ENCODE peak calls at places on chromosomes 16 and 17, in seven cellular contexts. O is HT-29; Z is gastrocnemius medialis; I is CD4-positive, alpha-beta T cell; A is SHP77; X is Caco-2; L is activated effector memory CD4-positive, alpha-beta T cell treated with Interleukin-2 at 50 U/mL for 16 hours. Y is an unnamed sample.

GRCh38 chr16:89290887-89291286 is 73.4 kb downstream of the ZNF778 start:
- DNase-seq in O (no peak), Z (no peak), I (no peak), A (no peak), X (no peak), L (no peak), Y (no peak)

GRCh38 chr17:39073916-39074315 is 77.5 kb downstream of the PLXDC1 start:
- DNase-seq in O (no peak), Z (no peak), I (no peak), A (no peak), X (no peak), L (no peak), Y (no peak)

GRCh38 chr16:2006317-2006716 is 3.3 kb downstream of the ZNF598 start:
- DNase-seq in O (no peak), Z (no peak), I (no peak), A (no peak), X (no peak), L (no peak), Y (no peak)

GRCh38 chr17:10745231-10745630 is 15.4 kb upstream of the TMEM220 start:
- DNase-seq in O (no peak), Z (no peak), I (no peak), A (no peak), X (no peak), L (no peak), Y (no peak)

GRCh38 chr17:44097110-44097810 is 26.2 kb downstream of the HDAC5 start:
- DNase-seq in O (no peak), Z (peak), I (no peak), A (no peak), X (no peak), L (no peak), Y (no peak)

GRCh38 chr17:34269969-34270368 is at the start of gene CCL7:
- DNase-seq in O (no peak), Z (no peak), I (no peak), A (no peak), X (no peak), L (no peak), Y (no peak)

GRCh38 chr17:21029032-21029431 is 13.8 kb downstream of the USP22 start:
- DNase-seq in O (no peak), Z (peak), I (no peak), A (no peak), X (no peak), L (no peak), Y (no peak)

GRCh38 chr17:61303334-61304096 is 96.1 kb upstream of the TBX2 start:
- DNase-seq in O (no peak), Z (no peak), I (no peak), A (no peak), X (no peak), L (no peak), Y (peak)

GRCh38 chr16:30491744-30492308 is 19.3 kb downstream of the ITGAL start:
- DNase-seq in O (peak), Z (peak), I (no peak), A (no peak), X (no peak), L (no peak), Y (no peak)

GRCh38 chr17:29357821-29358232 is 32.3 kb upstream of the TAOK1 start:
- DNase-seq in O (no peak), Z (no peak), I (no peak), A (no peak), X (no peak), L (no peak), Y (no peak)

GRCh38 chr17:63464691-63465090 is 12.2 kb upstream of the ACE start:
- DNase-seq in O (no peak), Z (no peak), I (no peak), A (no peak), X (no peak), L (no peak), Y (no peak)

GRCh38 chr16:57994778-57995177 is 5.7 kb downstream of the ZNF319 start:
- DNase-seq in O (peak), Z (no peak), I (no peak), A (no peak), X (peak), L (peak), Y (no peak)

GRCh38 chr16:69463876-69464275 is 39.5 kb downstream of the CYB5B start:
- DNase-seq in O (no peak), Z (no peak), I (no peak), A (no peak), X (no peak), L (no peak), Y (no peak)

GRCh38 chr17:71681427-71682173 is 439.2 kb upstream of the SOX9 start:
- DNase-seq in O (peak), Z (no peak), I (no peak), A (no peak), X (peak), L (no peak), Y (no peak)

GRCh38 chr16:84223456-84223855 is 16.4 kb downstream of the KCNG4 start:
- DNase-seq in O (no peak), Z (no peak), I (no peak), A (no peak), X (no peak), L (no peak), Y (no peak)